ENCODE peak calls at places on chromosomes 3 and 15, in six cellular contexts. L is IMR-90, B is left lung, G is H9, C is kidney, T is aorta. R is an unnamed sample. For H3K9me3 and H3K4me1, the result is how much of the 10 kb centered on the place peaks cover.

GRCh38 chr3:186138272-186138981 is 29.5 kb upstream of the ETV5 start:
- DNase-seq in C (no peak), B (no peak), T (no peak), L (no peak), G (no peak), R (no peak)

GRCh38 chr3:31543375-31543774 is 10.7 kb downstream of the STT3B start:
- DNase-seq in T (no peak), L (peak), C (no peak), B (no peak), G (no peak), R (no peak)

GRCh38 chr15:45107941-45108630 is 5.9 kb downstream of the DUOX2 start:
- DNase-seq in C (no peak), T (no peak), B (no peak), L (no peak), G (no peak), R (no peak)

GRCh38 chr3:108780235-108780634 is 23.0 kb upstream of the RETNLB start:
- DNase-seq in B (peak), C (no peak), L (no peak), G (no peak), T (no peak), R (no peak)

GRCh38 chr15:40398413-40398873 is 7.2 kb upstream of the IVD start:
- DNase-seq in B (no peak), G (no peak), L (no peak), C (no peak), T (peak), R (no peak)

GRCh38 chr3:149572796-149573414 is 84.9 kb downstream of the WWTR1 start:
- DNase-seq in G (no peak), C (no peak), B (no peak), T (peak), L (peak), R (no peak)

GRCh38 chr3:109899930-109900329 is 562.6 kb upstream of the DPPA4 start:
- DNase-seq in T (no peak), G (no peak), L (no peak), B (no peak), C (no peak), R (no peak)

GRCh38 chr3:80232760-80233159 is 465.0 kb upstream of the ROBO1 start:
- DNase-seq in C (no peak), L (peak), T (no peak), G (no peak), B (no peak), R (no peak)

GRCh38 chr15:32872606-32873291 is 154.9 kb downstream of the GREM1 start:
- DNase-seq in G (no peak), L (peak), B (no peak), T (peak), C (peak), R (no peak)

GRCh38 chr3:149813367-149814281 is 609 bp downstream of the RNF13 start:
- DNase-seq in C (peak), L (peak), B (no peak), G (peak), T (peak), R (peak)

GRCh38 chr3:76554717-76555116 is 485.2 kb upstream of the ROBO2 start:
- DNase-seq in L (peak), T (no peak), B (no peak), C (no peak), G (no peak), R (no peak)
- H3K9me3 ChIP-seq in L (under half), T (under half), B (under half), C (under half), G (under half), R (under half)

GRCh38 chr3:195221015-195221853 is 49.7 kb downstream of the XXYLT1 start:
- DNase-seq in B (peak), T (peak), C (no peak), L (peak), G (no peak), R (no peak)
- H3K27ac ChIP-seq in B (no peak), T (peak), C (no peak), L (no peak), G (no peak), R (no peak)

DNA sequence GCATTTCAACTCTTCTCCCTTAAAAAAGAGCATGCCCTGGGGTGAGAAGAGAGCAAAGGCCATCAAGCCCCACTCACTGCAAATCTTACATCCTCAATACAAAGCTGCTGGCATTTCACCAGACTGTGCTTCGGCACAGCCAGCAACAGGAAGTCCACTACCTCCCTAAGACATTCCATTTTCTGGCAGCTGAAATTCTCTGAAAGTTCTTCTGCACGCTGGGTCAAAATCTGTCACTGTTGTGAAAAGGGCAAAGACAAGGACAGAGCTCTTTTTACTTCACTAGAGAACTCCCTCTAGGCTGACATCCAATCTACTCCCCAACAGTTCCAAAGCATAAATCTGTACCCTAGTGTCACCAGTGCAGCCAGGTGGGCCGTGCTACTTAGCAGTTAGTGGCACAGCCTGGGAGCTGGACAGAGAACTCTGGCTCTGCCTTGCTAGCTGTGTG is 6.3 kb downstream of the MTMR10 start:
- DNase-seq in G (no peak), T (peak), L (peak), C (no peak), B (no peak), R (peak)
- H3K4me1 ChIP-seq in G (under half), T (under half), L (under half), C (under half), B (under half), R (under half)

DNA sequence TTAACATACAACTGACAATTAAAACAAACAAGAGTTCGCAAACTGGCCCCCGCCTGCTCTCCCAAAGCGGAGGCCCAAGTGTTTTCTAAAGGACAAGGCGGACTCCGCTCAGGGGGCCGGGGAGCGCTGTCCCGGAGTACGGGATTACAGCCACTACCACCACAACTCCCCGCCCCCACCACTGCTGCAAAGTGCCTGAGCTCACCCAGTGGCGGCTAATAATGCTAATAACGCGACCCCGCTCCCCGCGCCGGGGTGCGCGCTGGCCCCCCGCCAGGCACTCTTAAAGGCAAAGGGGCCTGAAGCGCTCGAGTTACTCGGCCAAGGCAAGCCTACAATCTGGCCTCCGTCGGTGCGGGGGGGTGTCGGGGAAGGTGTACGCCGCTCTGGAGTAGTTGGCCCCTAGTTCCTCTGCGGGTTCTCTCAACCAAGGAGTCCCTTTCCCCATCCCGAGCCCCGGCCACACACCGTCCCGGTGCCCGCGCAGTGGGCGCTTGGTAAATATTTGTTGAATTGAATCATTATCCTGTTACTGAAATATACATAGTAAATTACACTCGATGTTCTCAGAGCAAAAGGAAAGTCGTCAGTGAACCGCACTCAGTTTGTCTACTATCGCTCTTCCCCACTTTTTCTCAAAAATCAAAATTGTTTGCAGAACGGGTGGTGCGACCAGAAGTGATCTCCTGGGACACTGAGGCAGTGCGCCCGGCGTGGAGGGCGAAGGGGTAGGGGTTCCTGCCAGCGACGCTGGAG is 827 bp downstream of the WNT5A start:
- DNase-seq in G (peak), L (peak), B (peak), T (peak), C (peak), R (no peak)
- H3K9me3 ChIP-seq in G (under half), L (under half), B (under half), T (under half), C (under half), R (under half)

DNA sequence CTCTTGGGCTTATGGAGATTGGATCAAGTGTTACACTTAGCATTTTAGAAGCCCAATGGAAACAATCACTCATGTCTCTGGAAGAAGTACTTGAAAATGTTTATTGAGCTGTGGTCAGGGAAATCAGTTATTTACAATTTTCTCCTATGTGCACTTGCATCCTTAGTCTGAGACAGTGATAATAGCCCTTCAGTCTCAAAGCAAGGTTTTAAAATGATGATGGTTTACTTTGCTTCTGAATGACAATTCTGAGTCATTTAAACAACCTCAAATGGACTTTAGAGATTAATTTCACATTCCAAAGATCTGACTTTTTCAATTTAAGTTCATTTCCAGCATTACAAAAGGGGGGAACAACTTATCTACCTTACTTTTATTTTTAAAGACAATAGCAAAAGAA is 20.1 kb downstream of the TIPARP start:
- DNase-seq in B (no peak), G (no peak), L (peak), T (no peak), C (no peak), R (no peak)
- H3K27ac ChIP-seq in B (no peak), G (no peak), L (no peak), T (no peak), C (no peak), R (no peak)

GRCh38 chr3:182183716-182184430 is 472.1 kb downstream of the SOX2 start:
- DNase-seq in L (no peak), G (no peak), T (no peak), B (no peak), C (no peak), R (no peak)

GRCh38 chr3:182185341-182185740 is 473.6 kb downstream of the SOX2 start:
- DNase-seq in T (no peak), G (no peak), L (no peak), C (no peak), B (no peak), R (no peak)

GRCh38 chr3:182180646-182181385 is 469.1 kb downstream of the SOX2 start:
- DNase-seq in T (no peak), B (no peak), G (no peak), C (no peak), L (no peak), R (peak)

GRCh38 chr3:182179631-182180030 is 467.9 kb downstream of the SOX2 start:
- DNase-seq in G (no peak), C (no peak), B (no peak), L (no peak), T (no peak), R (no peak)

GRCh38 chr3:182182531-182182968 is 470.8 kb downstream of the SOX2 start:
- DNase-seq in C (no peak), T (no peak), L (no peak), B (no peak), G (no peak), R (no peak)
- H3K4me1 ChIP-seq in C (under half), T (under half), L (under half), B (under half), G (under half), R (under half)

GRCh38 chr3:160909917-160910316 is 153.9 kb downstream of the PPM1L start:
- DNase-seq in G (no peak), B (no peak), C (no peak), L (no peak), T (no peak), R (no peak)

DNA sequence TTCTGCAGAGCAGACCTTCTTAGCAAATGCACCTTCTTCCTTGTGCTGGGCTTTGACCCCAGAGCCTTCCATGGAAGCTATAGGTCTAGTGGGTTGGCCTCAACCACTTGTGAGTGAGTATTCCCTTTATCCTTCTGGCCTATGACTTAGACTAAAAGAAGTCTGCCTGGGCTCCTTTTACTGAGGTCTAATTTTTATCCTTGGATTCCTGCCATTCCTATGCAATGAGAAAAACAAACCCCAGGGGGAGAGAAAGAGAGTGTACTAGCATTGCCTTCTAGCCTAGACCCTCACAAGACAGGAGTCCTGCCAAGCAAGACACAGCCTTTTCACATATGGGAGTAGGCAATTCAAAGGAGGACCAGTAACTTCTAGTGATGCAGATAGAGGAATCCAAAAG is 155.4 kb downstream of the PPM1L start:
- DNase-seq in G (no peak), B (no peak), T (no peak), L (no peak), C (no peak), R (no peak)
- H3K9me3 ChIP-seq in G (under half), B (under half), T (under half), L (under half), C (under half), R (under half)

GRCh38 chr15:80749589-80749988 is 29.6 kb upstream of the CEMIP start:
- DNase-seq in C (no peak), L (peak), G (no peak), B (no peak), T (no peak), R (no peak)
- H3K27ac ChIP-seq in C (no peak), L (no peak), G (no peak), B (no peak), T (no peak), R (no peak)

DNA sequence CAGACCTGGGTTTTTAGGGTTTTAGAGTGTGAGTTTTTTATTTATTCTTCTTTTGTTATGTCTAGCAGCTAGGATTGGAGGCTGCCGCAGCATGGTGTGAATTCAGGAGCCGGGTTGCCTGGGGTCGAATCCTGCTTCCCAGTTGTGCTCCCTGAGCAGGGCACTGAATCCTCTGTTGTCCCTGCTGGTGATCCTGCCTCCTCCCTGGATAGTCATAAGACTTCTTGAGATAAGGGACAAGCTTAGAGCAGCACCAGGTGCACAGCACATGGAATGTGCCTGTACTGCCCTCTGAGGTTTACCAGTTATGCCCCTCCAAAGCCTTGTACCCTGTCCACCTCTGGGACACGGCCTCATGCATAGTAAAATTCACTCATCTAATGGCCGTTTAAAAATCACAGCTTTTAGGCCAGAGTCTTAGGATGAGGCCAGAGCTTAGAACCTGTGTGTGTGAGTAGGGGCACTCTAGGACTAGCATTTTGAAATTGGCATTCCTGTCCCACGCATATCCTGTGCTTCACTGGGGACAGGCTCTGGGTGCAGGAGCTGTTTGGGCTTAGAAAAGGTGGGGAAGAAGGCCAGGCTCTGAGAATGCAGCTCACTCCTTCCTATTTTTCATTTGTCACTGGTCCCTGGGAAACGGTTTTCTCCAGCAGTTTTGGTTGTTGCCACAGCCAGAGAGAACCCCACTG is 47.7 kb downstream of the CHCHD6 start:
- DNase-seq in L (no peak), C (no peak), B (no peak), T (no peak), G (peak), R (no peak)
- H3K4me1 ChIP-seq in L (under half), C (under half), B (under half), T (under half), G (under half), R (under half)

DNA sequence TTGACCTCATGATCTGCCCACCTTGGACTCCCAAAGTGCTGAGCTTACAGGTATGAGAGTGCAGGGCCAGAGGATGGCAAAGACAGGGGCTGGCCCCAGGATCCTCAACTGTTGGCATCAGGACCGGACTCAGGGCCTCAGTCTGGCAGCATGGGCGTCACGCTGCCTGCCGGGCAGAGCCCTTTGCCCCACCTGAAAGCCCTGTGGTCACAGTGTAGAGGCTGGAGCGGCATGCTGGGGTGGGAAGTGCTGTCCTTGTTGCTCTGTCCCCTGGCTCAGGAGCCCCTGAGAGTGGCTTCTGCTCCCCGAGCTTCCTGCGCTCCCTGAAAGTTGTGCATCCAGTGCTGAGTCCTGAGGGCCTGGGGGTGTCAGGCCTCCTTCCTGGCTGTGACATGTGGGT is 147.1 kb downstream of the OR4M2 start:
- DNase-seq in B (no peak), T (no peak), G (no peak), C (peak), L (no peak), R (no peak)
- H3K9me3 ChIP-seq in B (under half), T (under half), G (half or more), C (under half), L (half or more), R (under half)

R was measured in small intestine.